ENCODE peak calls at places on chromosomes 13 and 19, in nine cellular contexts. M, D, A, X, B, P, E, K and Y are unnamed samples.

GRCh38 chr19:33864311-33864850 is 67.7 kb downstream of the KCTD15 start:
- DNase-seq in B (no peak), K (no peak), P (no peak), A (no peak), E (no peak), M (no peak), X (no peak), D (no peak), Y (no peak)

GRCh38 chr13:39273953-39274352 is 235.7 kb downstream of the NHLRC3 start:
- DNase-seq in P (peak), X (no peak), E (no peak), K (no peak), D (no peak), A (peak), M (peak), B (no peak), Y (peak)

GRCh38 chr13:42804244-42804868 is 23.0 kb downstream of the FAM216B start:
- DNase-seq in M (no peak), B (no peak), X (no peak), E (no peak), P (no peak), K (no peak), A (no peak), D (no peak), Y (no peak)

GRCh38 chr13:57629391-57629804 is 2.1 kb upstream of the PCDH17 start:
- DNase-seq in D (peak), A (no peak), X (no peak), P (no peak), E (no peak), B (no peak), M (no peak), K (no peak), Y (no peak)

GRCh38 chr13:49368688-49369087 is 75.2 kb downstream of the CAB39L start:
- DNase-seq in A (no peak), X (no peak), D (no peak), M (no peak), B (no peak), E (no peak), K (no peak), P (no peak), Y (no peak)

GRCh38 chr13:93098972-93099371 is 127.6 kb upstream of the GPC6 start:
- DNase-seq in A (no peak), D (no peak), B (peak), K (no peak), E (no peak), P (no peak), X (no peak), M (no peak), Y (no peak)

GRCh38 chr19:5058456-5059190 is 89.7 kb downstream of the KDM4B start:
- DNase-seq in X (no peak), P (peak), K (no peak), B (no peak), A (no peak), M (peak), E (no peak), D (no peak), Y (peak)

GRCh38 chr19:47066376-47067214 is 18.2 kb upstream of the TMEM160 start:
- DNase-seq in P (no peak), B (no peak), A (no peak), X (no peak), D (no peak), M (no peak), E (no peak), K (no peak), Y (no peak)

GRCh38 chr19:5553892-5554291 is 13.9 kb downstream of the TINCR start:
- DNase-seq in P (no peak), D (no peak), E (no peak), X (no peak), K (no peak), B (no peak), A (no peak), M (no peak), Y (no peak)

GRCh38 chr13:98813993-98814392 is 61.5 kb upstream of the SLC15A1 start:
- DNase-seq in M (no peak), X (no peak), P (no peak), E (no peak), A (no peak), D (no peak), B (no peak), K (no peak), Y (no peak)

GRCh38 chr13:99859178-99860177 is 112.1 kb downstream of the ZIC5 start:
- DNase-seq in B (no peak), M (no peak), P (no peak), A (no peak), D (no peak), E (no peak), X (no peak), K (no peak), Y (no peak)

GRCh38 chr13:49997935-49998334 is 1.1 kb downstream of the TRIM13 start:
- DNase-seq in P (peak), M (no peak), B (no peak), D (no peak), E (no peak), X (no peak), K (no peak), A (no peak), Y (no peak)

GRCh38 chr13:99522288-99522687 is 21.0 kb downstream of the TM9SF2 start:
- DNase-seq in B (no peak), D (no peak), A (no peak), X (no peak), E (no peak), K (no peak), M (no peak), P (peak), Y (no peak)

GRCh38 chr13:51697181-51697580 is 106.8 kb downstream of the DHRS12 start:
- DNase-seq in B (no peak), M (no peak), X (peak), K (no peak), P (no peak), E (no peak), D (no peak), A (peak), Y (peak)

GRCh38 chr19:13839938-13840750 is 36.8 kb upstream of the NANOS3 start:
- DNase-seq in B (no peak), M (peak), D (no peak), P (peak), X (peak), K (peak), E (no peak), A (no peak), Y (peak)

DNA sequence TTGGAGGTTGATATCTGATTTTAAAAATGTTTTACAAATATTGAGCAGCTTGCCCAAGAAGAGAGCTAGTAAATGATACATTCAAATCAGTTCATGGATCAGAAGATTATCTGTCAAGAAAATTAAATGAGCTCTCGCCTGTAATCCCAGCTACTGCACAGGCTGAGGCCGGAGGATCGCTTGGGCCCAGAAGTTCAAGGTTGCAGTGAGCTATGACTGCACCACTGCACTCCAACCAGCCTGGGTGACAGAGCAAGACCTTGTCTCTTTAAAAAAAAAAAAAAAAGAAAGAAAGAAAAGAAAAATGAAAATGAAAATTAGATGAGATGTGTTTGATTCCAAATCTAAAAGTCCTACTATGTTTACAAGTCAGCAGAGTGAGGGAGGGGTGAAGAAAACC is 2.4 kb downstream of the SPART start:
- DNase-seq in B (no peak), P (no peak), K (no peak), D (no peak), X (no peak), M (no peak), A (no peak), E (no peak), Y (no peak)
- H3K4me3 ChIP-seq in B (no peak), P (peak), K (no peak), D (peak), X (peak), M (no peak), A (peak), E (no peak), Y (no peak)

DNA sequence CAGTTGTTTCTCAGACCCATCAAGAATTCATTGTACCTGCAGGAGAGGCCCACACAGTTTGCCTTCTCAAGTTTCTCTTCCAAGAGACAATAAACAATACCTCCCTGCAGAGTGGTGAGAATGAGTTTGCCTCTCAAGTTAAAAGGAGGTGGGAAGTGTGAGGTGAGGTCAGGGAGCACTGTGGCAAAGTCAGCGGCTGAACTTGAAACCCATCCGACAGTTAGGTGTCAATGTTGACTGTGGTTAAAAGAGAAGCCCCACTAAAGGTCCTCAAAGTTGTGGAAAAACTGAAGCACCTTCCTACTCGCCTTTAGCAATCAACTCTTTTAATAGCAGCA is 73.0 kb upstream of the TSC22D1 start:
- DNase-seq in K (no peak), X (no peak), M (no peak), B (no peak), D (no peak), E (peak), A (no peak), P (no peak), Y (no peak)
- H3K4me3 ChIP-seq in K (no peak), X (no peak), M (no peak), B (no peak), D (no peak), E (no peak), A (no peak), P (no peak), Y (no peak)

DNA sequence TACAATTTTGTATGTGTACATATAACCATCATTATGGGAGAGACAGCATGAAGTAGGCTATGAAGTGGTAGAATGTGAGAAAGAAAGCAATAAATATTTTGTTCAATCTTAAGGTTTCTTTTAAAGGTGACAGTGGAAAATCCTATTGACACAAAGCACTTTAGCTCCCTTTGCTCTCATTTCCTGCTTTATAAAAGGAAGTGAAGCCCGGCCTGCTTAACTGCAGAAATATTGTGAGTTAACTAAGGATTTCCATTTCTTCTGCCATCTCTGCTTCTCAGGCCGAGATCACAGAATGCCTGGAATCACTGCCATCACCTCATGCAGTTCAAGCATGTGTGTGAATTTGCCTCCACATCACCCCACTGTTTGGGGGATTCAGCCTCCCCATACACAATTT is 83.5 kb downstream of the FRY start:
- DNase-seq in B (no peak), E (no peak), P (no peak), X (no peak), A (no peak), M (no peak), D (no peak), K (no peak), Y (no peak)
- H3K4me3 ChIP-seq in B (no peak), E (no peak), P (no peak), X (no peak), A (no peak), M (no peak), D (no peak), K (no peak), Y (no peak)

GRCh38 chr19:37537391-37537947 is 30.7 kb downstream of the ZNF793 start:
- DNase-seq in P (no peak), B (no peak), E (no peak), K (no peak), D (no peak), M (no peak), X (no peak), A (peak), Y (no peak)
- H3K4me3 ChIP-seq in P (no peak), B (no peak), E (no peak), K (no peak), D (no peak), M (no peak), X (no peak), A (no peak), Y (no peak)

GRCh38 chr13:30865131-30866009 is 40.7 kb upstream of the MEDAG start:
- DNase-seq in B (peak), D (peak), E (no peak), K (peak), P (peak), M (peak), A (peak), X (peak), Y (peak)
- H3K4me3 ChIP-seq in B (no peak), D (no peak), E (no peak), K (no peak), P (peak), M (no peak), A (no peak), X (peak), Y (peak)

GRCh38 chr19:27720155-27720554 is 1492.8 kb downstream of the UQCRFS1 start:
- DNase-seq in M (no peak), X (no peak), B (no peak), A (no peak), P (no peak), D (no peak), E (no peak), K (no peak), Y (no peak)

GRCh38 chr19:27716922-27717321 is 1496.0 kb downstream of the UQCRFS1 start:
- DNase-seq in K (no peak), B (no peak), P (no peak), E (no peak), X (no peak), M (no peak), A (no peak), D (no peak), Y (no peak)

GRCh38 chr19:27718262-27718661 is 1494.7 kb downstream of the UQCRFS1 start:
- DNase-seq in B (no peak), A (no peak), M (no peak), K (no peak), P (no peak), D (no peak), E (no peak), X (no peak), Y (no peak)

GRCh38 chr19:27717825-27718224 is 1495.1 kb downstream of the UQCRFS1 start:
- DNase-seq in E (no peak), D (no peak), P (no peak), K (no peak), X (no peak), A (no peak), B (no peak), M (no peak), Y (no peak)

DNA sequence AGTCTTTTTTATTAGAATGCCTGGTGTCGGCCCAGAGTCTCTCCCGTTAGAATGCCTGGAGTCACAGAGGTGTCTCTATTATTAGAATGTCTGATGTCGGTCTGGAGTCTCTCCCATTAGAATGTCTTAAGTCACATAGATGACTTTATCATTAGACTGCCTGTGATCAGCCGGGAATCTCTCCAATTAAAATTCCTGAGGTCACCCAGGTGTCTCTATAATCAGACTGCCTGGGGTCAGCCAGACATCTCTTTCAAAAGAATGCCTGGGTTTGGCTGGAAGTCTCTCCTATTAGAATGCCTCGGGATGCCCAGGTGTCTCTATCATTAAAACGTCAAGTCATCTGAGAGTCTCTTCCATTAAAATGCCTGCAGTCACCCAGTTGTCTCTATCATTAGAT is 1493.9 kb downstream of the UQCRFS1 start:
- DNase-seq in M (no peak), P (no peak), A (no peak), B (no peak), E (no peak), X (no peak), D (no peak), K (no peak), Y (no peak)
- H3K4me3 ChIP-seq in M (no peak), P (no peak), A (no peak), B (no peak), E (no peak), X (no peak), D (no peak), K (no peak), Y (no peak)

DNA sequence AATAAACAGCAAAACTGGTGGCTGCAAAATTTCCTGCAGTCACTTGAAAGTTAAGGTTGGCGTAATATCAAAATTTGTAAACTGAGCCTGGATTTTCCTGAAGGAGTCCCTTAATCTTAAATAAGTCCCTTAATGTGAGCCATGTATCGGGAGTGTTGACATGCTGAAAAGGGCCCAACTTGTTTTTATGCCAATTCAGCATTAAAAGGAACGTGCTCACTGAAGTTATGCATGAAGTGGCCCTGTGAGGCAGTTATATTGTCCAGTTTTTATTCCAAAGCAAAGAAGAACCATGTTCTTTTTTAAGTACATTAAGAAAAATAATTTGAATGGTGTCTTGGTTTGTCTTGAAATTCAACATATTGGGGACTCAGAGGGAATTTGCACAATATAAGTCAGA is 1766.9 kb downstream of the SLITRK1 start:
- DNase-seq in D (no peak), E (no peak), B (no peak), A (no peak), M (no peak), P (no peak), K (no peak), X (no peak), Y (no peak)
- H3K4me3 ChIP-seq in D (no peak), E (no peak), B (no peak), A (no peak), M (no peak), P (no peak), K (no peak), X (no peak), Y (no peak)